ENCODE peak calls at places on chromosome 2, in eight cellular contexts. O, N, R, Z, J, I, C and T are unnamed samples.

GRCh38 chr2:61855178-61855523 is 1.3 kb upstream of the FAM161A start:
- DNase-seq in O (peak; percentile 36), N (no peak), R (no peak), Z (peak; percentile 79), J (no peak), I (no peak), C (no peak), T (no peak)

GRCh38 chr2:191183081-191183480 is 32.3 kb upstream of the STAT4 start:
- DNase-seq in O (no peak), N (no peak), R (no peak), Z (no peak), J (no peak), I (no peak), C (no peak), T (no peak)

GRCh38 chr2:2134037-2134436 is 197.0 kb downstream of the MYT1L start:
- DNase-seq in O (no peak), N (no peak), R (no peak), Z (no peak), J (no peak), I (no peak), C (no peak), T (no peak)

GRCh38 chr2:31240406-31241365 is 6.7 kb downstream of the EHD3 start:
- DNase-seq in O (no peak), N (no peak), R (no peak), Z (peak; percentile 30), J (no peak), I (no peak), C (no peak), T (no peak)

GRCh38 chr2:146890491-146890890 is 954.3 kb upstream of the ACVR2A start:
- DNase-seq in O (peak; percentile 47), N (no peak), R (no peak), Z (no peak), J (no peak), I (no peak), C (no peak), T (no peak)

GRCh38 chr2:17301437-17301836 is 216.8 kb downstream of the RAD51AP2 start:
- DNase-seq in O (no peak), N (no peak), R (no peak), Z (no peak), J (no peak), I (no peak), C (no peak), T (no peak)

GRCh38 chr2:190407662-190408537 is at the start of gene MFSD6:
- DNase-seq in O (no peak), N (no peak), R (no peak), Z (peak; percentile 79), J (peak; percentile 78), I (peak; percentile 52), C (peak; percentile 89), T (peak; percentile 43)

GRCh38 chr2:86617153-86617552 is 6.5 kb downstream of the RNF103 start:
- DNase-seq in O (no peak), N (no peak), R (no peak), Z (no peak), J (no peak), I (no peak), C (no peak), T (no peak)

GRCh38 chr2:127389778-127390435 is 2.1 kb upstream of the MAP3K2 start:
- DNase-seq in O (no peak), N (no peak), R (peak; percentile 82), Z (peak; percentile 41), J (no peak), I (peak; percentile 19), C (no peak), T (no peak)

GRCh38 chr2:178734518-178734917 is 72.7 kb downstream of the TTN start:
- DNase-seq in O (no peak), N (no peak), R (no peak), Z (no peak), J (no peak), I (no peak), C (no peak), T (no peak)
- H3K27ac ChIP-seq in O (no peak overlapping the region), N (no peak overlapping the region), R (no peak overlapping the region), Z (no peak overlapping the region), J (no peak overlapping the region), I (no peak overlapping the region), C (no peak overlapping the region), T (no peak overlapping the region)

DNA sequence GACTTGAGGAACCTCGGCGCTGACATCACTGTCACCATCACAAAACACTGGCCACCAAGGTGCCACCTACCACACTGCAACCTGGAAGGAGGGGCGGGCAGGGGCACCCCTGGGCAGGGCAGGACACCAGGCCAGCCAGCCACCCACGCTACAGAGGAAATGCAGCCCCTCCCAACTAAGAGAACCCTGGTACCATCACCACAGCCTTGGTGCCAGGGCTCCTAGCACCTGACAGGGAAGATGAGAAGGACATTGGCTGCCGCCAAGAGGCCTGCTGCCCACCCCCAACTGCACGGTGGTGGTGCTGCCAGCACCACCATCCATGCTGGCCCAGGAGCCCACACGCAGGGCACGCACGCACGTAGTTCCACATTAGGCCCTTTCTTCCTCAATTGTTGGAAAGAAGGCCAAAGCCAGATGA is 88.7 kb downstream of the HDAC4 start:
- DNase-seq in O (no peak), N (no peak), R (no peak), Z (peak; percentile 20), J (no peak), I (no peak), C (no peak), T (no peak)
- H3K27ac ChIP-seq in O (no peak overlapping the region), N (no peak overlapping the region), R (no peak overlapping the region), Z (no peak overlapping the region), J (no peak overlapping the region), I (no peak overlapping the region), C (no peak overlapping the region), T (peak overlapping the region; percentile 91)

GRCh38 chr2:239946570-239947311 is 78.4 kb downstream of the NDUFA10 start:
- DNase-seq in O (no peak), N (no peak), R (no peak), Z (peak; percentile 20), J (peak; percentile 49), I (no peak), C (peak; percentile 37), T (no peak)
- H3K27ac ChIP-seq in O (no peak overlapping the region), N (no peak overlapping the region), R (no peak overlapping the region), Z (peak overlapping the region; percentile 78), J (no peak overlapping the region), I (no peak overlapping the region), C (no peak overlapping the region), T (peak overlapping the region; percentile 95)

GRCh38 chr2:63888053-63888452 is 46.4 kb downstream of the UGP2 start:
- DNase-seq in O (no peak), N (no peak), R (no peak), Z (no peak), J (no peak), I (no peak), C (no peak), T (no peak)

GRCh38 chr2:63890678-63891077 is 49.0 kb downstream of the UGP2 start:
- DNase-seq in O (no peak), N (no peak), R (no peak), Z (no peak), J (no peak), I (no peak), C (no peak), T (no peak)

GRCh38 chr2:63888490-63889402 is 47.0 kb downstream of the UGP2 start:
- DNase-seq in O (peak; percentile 69), N (no peak), R (peak; percentile 19), Z (peak; percentile 82), J (no peak), I (peak; percentile 20), C (no peak), T (peak; percentile 11)

GRCh38 chr2:63882395-63883130 is 40.9 kb downstream of the UGP2 start:
- DNase-seq in O (no peak), N (no peak), R (no peak), Z (no peak), J (no peak), I (no peak), C (no peak), T (no peak)

GRCh38 chr2:63886445-63886844 is 44.7 kb downstream of the UGP2 start:
- DNase-seq in O (no peak), N (no peak), R (no peak), Z (no peak), J (no peak), I (no peak), C (no peak), T (no peak)
- H3K27ac ChIP-seq in O (no peak overlapping the region), N (no peak overlapping the region), R (no peak overlapping the region), Z (no peak overlapping the region), J (no peak overlapping the region), I (no peak overlapping the region), C (no peak overlapping the region), T (no peak overlapping the region)

GRCh38 chr2:229296561-229296960 is 25.5 kb upstream of the PID1 start:
- DNase-seq in O (no peak), N (no peak), R (no peak), Z (no peak), J (no peak), I (no peak), C (no peak), T (no peak)
- H3K27ac ChIP-seq in O (no peak overlapping the region), N (no peak overlapping the region), R (no peak overlapping the region), Z (no peak overlapping the region), J (peak overlapping the region; percentile 14), I (no peak overlapping the region), C (peak overlapping the region; percentile 3), T (no peak overlapping the region)

DNA sequence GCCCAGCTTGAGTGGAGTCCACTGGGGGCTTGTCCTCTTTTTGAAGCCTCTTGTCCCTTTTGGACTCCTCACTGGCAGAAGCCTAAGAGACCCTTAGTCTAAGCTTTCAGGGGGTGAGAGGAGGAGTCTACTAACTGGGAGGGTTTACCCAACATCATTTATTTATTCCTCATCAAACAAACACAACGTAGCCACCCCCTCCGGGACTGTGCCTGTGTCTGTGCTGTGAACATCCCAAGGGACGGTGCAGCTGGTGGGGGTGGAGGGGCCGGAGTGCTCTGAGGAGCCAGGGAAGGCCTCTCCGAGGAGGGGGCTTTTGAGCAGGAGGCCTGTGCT is 42.7 kb upstream of the TAF1B start:
- DNase-seq in O (no peak), N (no peak), R (no peak), Z (no peak), J (no peak), I (no peak), C (no peak), T (no peak)
- H3K27ac ChIP-seq in O (no peak overlapping the region), N (peak overlapping the region; percentile 100), R (no peak overlapping the region), Z (no peak overlapping the region), J (no peak overlapping the region), I (peak overlapping the region; percentile 31), C (no peak overlapping the region), T (no peak overlapping the region)

GRCh38 chr2:9538000-9538507 is 17.6 kb downstream of the ADAM17 start:
- DNase-seq in O (peak; percentile 71), N (no peak), R (peak; percentile 11), Z (no peak), J (no peak), I (no peak), C (no peak), T (no peak)
- H3K27ac ChIP-seq in O (no peak overlapping the region), N (no peak overlapping the region), R (peak overlapping the region; percentile 80), Z (no peak overlapping the region), J (peak overlapping the region; percentile 66), I (no peak overlapping the region), C (peak overlapping the region; percentile 74), T (no peak overlapping the region)